ENCODE peak calls at places on chromosomes 3 and 15, in four cellular contexts. X is PC-9, B is MM.1S, Q is tibial artery. H is an unnamed sample.

GRCh38 chr3:78427303-78427702 is 1340.5 kb downstream of the ROBO1 start:
- DNase-seq in X (no peak), B (no peak), Q (no peak), H (no peak)

GRCh38 chr15:49225572-49226281 is 55.7 kb downstream of the GALK2 start:
- DNase-seq in X (peak; percentile 5), B (no peak), Q (no peak), H (no peak)

GRCh38 chr3:11300970-11301369 is 28.8 kb downstream of the ATG7 start:
- DNase-seq in Q (no peak), X (no peak), B (peak; percentile 87), H (peak; percentile 70)

GRCh38 chr3:120433662-120434331 is 17.0 kb downstream of the FSTL1 start:
- DNase-seq in Q (no peak), X (no peak), B (no peak), H (no peak)

GRCh38 chr3:154220462-154220861 is 99.3 kb downstream of the ARHGEF26 start:
- DNase-seq in Q (no peak), B (no peak), X (no peak), H (no peak)

GRCh38 chr3:194769020-194769643 is 83.4 kb downstream of the FAM43A start:
- DNase-seq in X (peak; percentile 96), B (peak; percentile 100), Q (peak; percentile 92), H (peak; percentile 94)

GRCh38 chr3:9080165-9080564 is 116.9 kb upstream of the RAD18 start:
- DNase-seq in Q (no peak), B (no peak), X (no peak), H (no peak)

GRCh38 chr3:174270841-174271240 is 588.3 kb upstream of the NAALADL2 start:
- DNase-seq in B (no peak), X (no peak), Q (no peak), H (no peak)

GRCh38 chr15:77566092-77566491 is 66.6 kb downstream of the LINGO1 start:
- DNase-seq in B (no peak), X (no peak), Q (no peak), H (no peak)

GRCh38 chr15:39596358-39597051 is 15.6 kb downstream of the THBS1 start:
- DNase-seq in Q (no peak), B (no peak), X (no peak), H (no peak)

GRCh38 chr3:55405436-55405835 is 81.7 kb downstream of the WNT5A start:
- DNase-seq in B (no peak), X (no peak), Q (no peak), H (no peak)

GRCh38 chr15:69039516-69040225 is 25.2 kb downstream of the NOX5 start:
- DNase-seq in B (no peak), Q (no peak), X (no peak), H (no peak)

GRCh38 chr15:28037969-28038640 is 61.0 kb downstream of the OCA2 start:
- DNase-seq in B (no peak), X (no peak), Q (no peak), H (no peak)

GRCh38 chr15:28027714-28028076 is 71.4 kb downstream of the OCA2 start:
- DNase-seq in Q (no peak), X (no peak), B (no peak), H (no peak)

DNA sequence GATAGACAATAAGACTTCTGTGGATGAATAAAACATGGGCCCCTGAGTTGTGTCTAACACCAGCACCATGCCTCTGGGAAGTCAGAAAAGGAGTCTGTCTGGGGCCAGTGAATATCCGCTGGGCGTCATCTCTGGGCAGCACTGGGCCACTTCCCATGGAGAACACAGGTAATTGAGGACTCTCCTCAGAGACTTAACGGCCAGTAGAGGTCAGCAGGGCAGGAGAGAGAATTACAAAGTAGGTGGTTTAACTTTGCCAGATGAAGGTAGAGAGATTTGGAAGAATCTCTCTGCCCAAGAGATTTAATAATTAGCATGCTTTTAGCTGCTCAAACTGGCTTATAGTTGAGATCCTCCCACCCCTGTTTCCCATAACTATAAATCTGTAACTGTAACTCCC is 65.7 kb downstream of the OCA2 start:
- DNase-seq in B (no peak), Q (no peak), X (no peak), H (no peak)
- TF ChIP-seq CTCF in B (no peak), Q (no peak), X (no peak), H (no peak)

GRCh38 chr3:129160891-129161859 is at the start of gene ISY1:
- DNase-seq in Q (peak; percentile 94), B (peak; percentile 95), X (peak; percentile 89), H (peak; percentile 93)
- TF ChIP-seq CTCF in Q (peak; percentile 74), B (peak; percentile 80), X (peak; percentile 84), H (peak; percentile 60)

DNA sequence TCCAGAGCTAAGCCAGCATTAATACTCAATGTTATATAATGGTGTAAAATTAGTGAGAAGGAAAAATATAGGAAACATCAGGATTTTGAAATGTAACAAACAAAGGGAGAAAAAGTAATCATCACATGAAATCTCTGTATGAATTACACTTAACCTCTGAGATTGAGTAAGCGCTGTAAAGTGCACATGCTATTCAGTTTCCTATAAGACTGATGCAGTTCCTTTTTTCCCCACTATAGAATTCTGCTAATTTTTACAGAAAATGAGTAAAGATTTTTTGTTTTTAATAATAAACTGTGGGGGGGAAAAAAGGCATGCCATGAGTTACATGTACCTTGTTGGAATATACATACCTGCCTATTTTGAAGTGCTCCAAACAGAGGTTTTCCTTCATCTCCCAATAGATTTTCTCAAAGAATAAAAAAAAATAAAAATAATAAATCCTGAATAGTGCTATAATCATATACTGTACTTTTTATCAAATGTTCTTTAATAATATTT is 64.0 kb upstream of the TTBK2 start:
- DNase-seq in Q (no peak), B (no peak), X (no peak), H (no peak)
- TF ChIP-seq CTCF in Q (no peak), B (no peak), X (no peak), H (no peak)

DNA sequence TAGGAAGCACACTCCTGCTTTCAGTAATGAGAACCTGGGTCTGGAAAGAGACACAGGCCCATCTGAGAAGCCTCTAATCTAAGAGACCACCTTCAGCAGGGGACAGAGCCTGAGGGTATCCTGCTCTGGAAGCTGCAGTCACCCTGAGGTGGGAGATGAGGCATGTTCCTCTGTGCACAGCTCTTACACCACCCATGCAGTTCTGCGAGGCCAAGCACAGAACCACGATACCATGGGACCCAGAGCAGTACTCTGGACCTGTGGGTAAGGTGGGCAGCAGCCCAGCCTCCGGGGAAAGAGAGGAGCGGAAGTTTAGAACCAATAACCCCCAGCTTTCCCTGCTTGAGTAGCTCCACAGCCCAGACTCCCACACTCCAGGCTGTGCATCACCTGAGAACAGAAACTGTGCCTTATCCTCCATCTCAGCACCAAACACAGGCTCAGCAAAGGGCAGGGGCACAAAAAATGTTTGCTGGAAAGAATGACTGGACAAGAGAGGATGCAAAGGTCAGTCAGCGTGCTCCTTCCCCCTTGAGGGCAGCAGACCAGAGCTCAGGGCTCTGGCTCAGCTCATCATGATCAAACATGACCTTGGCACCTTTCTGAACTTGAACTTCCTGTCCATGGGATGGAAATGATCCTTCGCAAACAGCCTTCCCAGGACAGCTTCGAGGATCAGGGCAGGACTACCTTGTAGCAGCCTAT is 43.1 kb downstream of the RBPMS2 start:
- DNase-seq in X (no peak), B (no peak), Q (no peak), H (no peak)
- TF ChIP-seq CTCF in X (no peak), B (no peak), Q (no peak), H (no peak)